ENCODE peak calls at places on chromosomes 6 and 20, in four cellular contexts. U is GM13976, Z is GM20000, I is prostate gland. L is an unnamed sample.

GRCh38 chr20:63121749-63122405 is 94.1 kb downstream of the YTHDF1 start:
- DNase-seq in Z (no peak), I (no peak), U (no peak), L (no peak)

GRCh38 chr6:46949662-46950280 is 28.0 kb upstream of the ADGRF5 start:
- DNase-seq in Z (no peak), U (no peak), I (no peak), L (no peak)

GRCh38 chr6:130945401-130945919 is 117.6 kb downstream of the EPB41L2 start:
- DNase-seq in I (no peak), Z (no peak), U (no peak), L (no peak)

GRCh38 chr6:103797738-103798137 is 1062.0 kb downstream of the HACE1 start:
- DNase-seq in I (no peak), U (no peak), Z (no peak), L (no peak)

GRCh38 chr6:125154184-125155135 is 887 bp downstream of the TPD52L1 start:
- DNase-seq in I (peak), U (peak), Z (peak), L (no peak)

GRCh38 chr6:4225207-4225872 is 90.0 kb upstream of the ECI2 start:
- DNase-seq in I (no peak), Z (no peak), U (no peak), L (no peak)

GRCh38 chr20:10219452-10219791 is 792 bp downstream of the SNAP25 start:
- DNase-seq in I (peak), Z (peak), U (peak), L (peak)

GRCh38 chr20:32439132-32439829 is 81.2 kb downstream of the ASXL1 start:
- DNase-seq in I (no peak), Z (no peak), U (no peak), L (no peak)

GRCh38 chr6:125018136-125018535 is 55.9 kb downstream of the RNF217 start:
- DNase-seq in I (no peak), Z (no peak), U (no peak), L (no peak)

GRCh38 chr6:33126101-33126714 is 50.4 kb downstream of the HLA-DPB1 start:
- DNase-seq in Z (peak), U (peak), I (peak), L (peak)

GRCh38 chr20:62122659-62123449 is 579 bp downstream of the LSM14B start:
- DNase-seq in I (peak), Z (peak), U (peak), L (no peak)

GRCh38 chr6:137522399-137522798 is 28.2 kb upstream of the OLIG3 start:
- DNase-seq in U (no peak), Z (no peak), I (no peak), L (no peak)

GRCh38 chr6:21514288-21514687 is 79.3 kb upstream of the SOX4 start:
- DNase-seq in Z (no peak), U (no peak), I (no peak), L (no peak)

GRCh38 chr20:7207186-7207585 is 439.7 kb downstream of the BMP2 start:
- DNase-seq in U (no peak), I (no peak), Z (no peak), L (no peak)

GRCh38 chr6:39053854-39054576 is 5.4 kb downstream of the GLP1R start:
- DNase-seq in I (no peak), Z (no peak), U (no peak), L (no peak)

GRCh38 chr20:48823476-48823875 is 4.3 kb downstream of the PREX1 start:
- DNase-seq in Z (no peak), I (no peak), U (no peak), L (no peak)

GRCh38 chr20:9409981-9410380 is 104.4 kb upstream of the LAMP5 start:
- DNase-seq in Z (no peak), I (no peak), U (no peak), L (no peak)

GRCh38 chr6:19245656-19246055 is 591.5 kb upstream of the ID4 start:
- DNase-seq in Z (no peak), U (no peak), I (no peak), L (no peak)

GRCh38 chr6:36616888-36617521 is 22.8 kb downstream of the SRSF3 start:
- DNase-seq in I (peak), Z (no peak), U (no peak), L (no peak)

GRCh38 chr6:121242386-121242785 is 91.9 kb downstream of the TBC1D32 start:
- DNase-seq in I (no peak), U (no peak), Z (no peak), L (no peak)

GRCh38 chr20:48332555-48332954 is 495.2 kb downstream of the PREX1 start:
- DNase-seq in I (no peak), U (no peak), Z (no peak), L (no peak)

GRCh38 chr6:125453516-125453915 is 151.7 kb upstream of the HDDC2 start:
- DNase-seq in Z (no peak), I (no peak), U (no peak), L (no peak)

GRCh38 chr6:47230579-47230978 is 79.1 kb downstream of the TNFRSF21 start:
- DNase-seq in U (no peak), Z (no peak), I (no peak), L (no peak)

GRCh38 chr6:81865712-81866111 is 113.2 kb upstream of the TENT5A start:
- DNase-seq in U (no peak), Z (no peak), I (no peak), L (no peak)

GRCh38 chr20:38827770-38828281 is 22.3 kb downstream of the PPP1R16B start:
- DNase-seq in I (no peak), Z (no peak), U (no peak), L (no peak)

GRCh38 chr6:84791233-84791632 is 26.8 kb upstream of the TBX18 start:
- DNase-seq in I (no peak), Z (no peak), U (no peak), L (no peak)

GRCh38 chr6:125044066-125044465 is 81.8 kb downstream of the RNF217 start:
- DNase-seq in U (no peak), I (no peak), Z (no peak), L (no peak)

GRCh38 chr6:93177451-93177850 is 241.9 kb downstream of the EPHA7 start:
- DNase-seq in I (no peak), U (no peak), Z (no peak), L (no peak)

GRCh38 chr20:2751347-2751867 is 49.0 kb downstream of the CPXM1 start:
- DNase-seq in U (no peak), Z (peak), I (peak), L (no peak)

GRCh38 chr6:30450908-30451818 is 38.1 kb upstream of the HLA-E start:
- DNase-seq in I (no peak), U (peak), Z (peak), L (no peak)

GRCh38 chr6:106076139-106076538 is 10.0 kb upstream of the PRDM1 start:
- DNase-seq in U (no peak), Z (no peak), I (no peak), L (no peak)

GRCh38 chr6:151229401-151230276 is 10.1 kb upstream of the AKAP12 start:
- DNase-seq in U (no peak), I (no peak), Z (no peak), L (no peak)

GRCh38 chr6:122947355-122947754 is 48.7 kb upstream of the CLVS2 start:
- DNase-seq in I (no peak), Z (no peak), U (peak), L (no peak)

GRCh38 chr6:2103644-2104523 is 141.5 kb downstream of the GMDS start:
- DNase-seq in U (peak), Z (peak), I (no peak), L (no peak)

GRCh38 chr6:88517737-88518136 is 351.6 kb upstream of the CNR1 start:
- DNase-seq in U (no peak), Z (no peak), I (no peak), L (no peak)

GRCh38 chr6:157036245-157036681 is 259.1 kb downstream of the ARID1B start:
- DNase-seq in I (peak), U (no peak), Z (no peak), L (no peak)

GRCh38 chr6:118277631-118278030 is 270.5 kb upstream of the PLN start:
- DNase-seq in I (no peak), U (no peak), Z (no peak), L (no peak)

GRCh38 chr6:118280210-118280609 is 267.9 kb upstream of the PLN start:
- DNase-seq in U (peak), Z (peak), I (no peak), L (no peak)

GRCh38 chr6:118283759-118284158 is 264.3 kb upstream of the PLN start:
- DNase-seq in I (peak), U (peak), Z (peak), L (no peak)

GRCh38 chr6:118284736-118285360 is 263.2 kb upstream of the PLN start:
- DNase-seq in Z (no peak), U (no peak), I (no peak), L (no peak)

GRCh38 chr6:118281291-118281690 is 266.8 kb upstream of the PLN start:
- DNase-seq in U (no peak), Z (no peak), I (no peak), L (no peak)
- TF ChIP-seq CTCF in U (no peak), Z (no peak), I (no peak), L (no peak)

GRCh38 chr6:163080228-163080627 is 334.3 kb upstream of the QKI start:
- DNase-seq in I (no peak), Z (no peak), U (no peak), L (no peak)

GRCh38 chr6:163086563-163086895 is 328.0 kb upstream of the QKI start:
- DNase-seq in I (no peak), U (no peak), Z (no peak), L (no peak)

GRCh38 chr6:163085861-163086562 is 328.5 kb upstream of the QKI start:
- DNase-seq in U (no peak), I (no peak), Z (no peak), L (no peak)

GRCh38 chr6:163085426-163085825 is 329.1 kb upstream of the QKI start:
- DNase-seq in I (no peak), U (no peak), Z (no peak), L (no peak)

DNA sequence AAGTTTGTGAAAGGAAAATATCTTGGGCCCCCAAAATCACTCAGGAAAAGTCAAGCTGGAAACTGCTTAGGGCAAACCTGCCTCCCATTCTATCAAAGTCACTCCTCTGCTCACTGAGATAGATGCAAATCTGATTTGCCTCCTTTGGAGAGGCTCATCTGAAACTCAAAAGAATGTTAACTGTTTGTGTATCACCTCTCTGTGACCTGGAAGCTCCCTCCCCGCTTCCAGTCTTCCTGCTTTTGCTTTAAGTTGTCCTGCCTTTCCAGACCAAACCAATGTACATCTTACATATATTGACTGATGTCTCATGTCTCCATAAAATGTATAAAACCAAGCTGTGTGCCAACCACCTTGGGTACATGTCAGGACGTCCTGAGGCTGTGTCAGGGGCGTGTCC is 331.4 kb upstream of the QKI start:
- DNase-seq in I (no peak), U (no peak), Z (no peak), L (no peak)
- TF ChIP-seq CTCF in I (no peak), U (no peak), Z (no peak), L (no peak)

GRCh38 chr20:1210501-1210900 is 7.2 kb downstream of the C20orf202 start:
- DNase-seq in Z (no peak), U (no peak), I (no peak), L (no peak)

GRCh38 chr20:1212607-1213396 is 9.5 kb downstream of the C20orf202 start:
- DNase-seq in U (peak), Z (peak), I (peak), L (no peak)

GRCh38 chr20:1215386-1216170 is 10.3 kb upstream of the RAD21L1 start:
- DNase-seq in I (no peak), Z (no peak), U (no peak), L (no peak)

GRCh38 chr20:1211954-1212497 is 8.8 kb downstream of the C20orf202 start:
- DNase-seq in Z (no peak), I (no peak), U (no peak), L (no peak)

GRCh38 chr20:1214838-1215261 is 11.0 kb upstream of the RAD21L1 start:
- DNase-seq in Z (no peak), I (no peak), U (no peak), L (no peak)
- TF ChIP-seq CTCF in Z (no peak), I (no peak), U (no peak), L (no peak)

GRCh38 chr20:53515749-53516148 is 77.9 kb downstream of the ZNF217 start:
- DNase-seq in Z (no peak), I (no peak), U (no peak), L (no peak)
- TF ChIP-seq CTCF in Z (no peak), I (no peak), U (no peak), L (no peak)

DNA sequence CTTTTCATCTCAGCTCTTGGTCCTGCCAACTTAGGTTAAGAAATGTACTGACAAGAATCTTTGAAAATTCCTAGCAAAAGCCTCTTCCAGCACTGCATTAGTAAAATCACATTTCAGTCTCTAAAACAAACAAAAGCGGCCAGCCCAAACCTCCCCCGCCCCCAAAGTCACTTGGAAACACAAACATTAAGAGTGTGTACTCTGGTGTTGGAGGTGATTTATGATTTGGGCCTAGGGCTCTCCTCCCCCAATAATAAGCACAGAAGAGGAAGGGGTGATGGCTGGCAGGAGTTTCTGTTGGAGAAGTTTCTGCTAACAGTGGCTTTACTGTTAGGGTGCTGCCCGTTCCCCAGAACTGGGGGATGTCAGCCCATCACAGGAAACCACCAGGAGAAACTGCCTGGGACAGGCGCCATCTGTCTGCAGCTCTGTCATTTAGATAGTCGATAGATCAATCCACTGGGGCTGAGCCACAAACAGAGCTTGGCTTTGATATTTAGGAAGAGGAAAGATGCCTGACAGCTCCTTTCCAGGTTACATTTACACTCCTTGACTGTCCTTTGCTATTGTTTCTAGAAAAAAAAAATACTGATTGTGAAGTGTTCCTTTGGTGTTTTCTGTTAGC is 199.5 kb downstream of the CD83 start:
- DNase-seq in U (peak), Z (peak), I (peak), L (no peak)
- TF ChIP-seq CTCF in U (peak), Z (no peak), I (peak), L (no peak)

DNA sequence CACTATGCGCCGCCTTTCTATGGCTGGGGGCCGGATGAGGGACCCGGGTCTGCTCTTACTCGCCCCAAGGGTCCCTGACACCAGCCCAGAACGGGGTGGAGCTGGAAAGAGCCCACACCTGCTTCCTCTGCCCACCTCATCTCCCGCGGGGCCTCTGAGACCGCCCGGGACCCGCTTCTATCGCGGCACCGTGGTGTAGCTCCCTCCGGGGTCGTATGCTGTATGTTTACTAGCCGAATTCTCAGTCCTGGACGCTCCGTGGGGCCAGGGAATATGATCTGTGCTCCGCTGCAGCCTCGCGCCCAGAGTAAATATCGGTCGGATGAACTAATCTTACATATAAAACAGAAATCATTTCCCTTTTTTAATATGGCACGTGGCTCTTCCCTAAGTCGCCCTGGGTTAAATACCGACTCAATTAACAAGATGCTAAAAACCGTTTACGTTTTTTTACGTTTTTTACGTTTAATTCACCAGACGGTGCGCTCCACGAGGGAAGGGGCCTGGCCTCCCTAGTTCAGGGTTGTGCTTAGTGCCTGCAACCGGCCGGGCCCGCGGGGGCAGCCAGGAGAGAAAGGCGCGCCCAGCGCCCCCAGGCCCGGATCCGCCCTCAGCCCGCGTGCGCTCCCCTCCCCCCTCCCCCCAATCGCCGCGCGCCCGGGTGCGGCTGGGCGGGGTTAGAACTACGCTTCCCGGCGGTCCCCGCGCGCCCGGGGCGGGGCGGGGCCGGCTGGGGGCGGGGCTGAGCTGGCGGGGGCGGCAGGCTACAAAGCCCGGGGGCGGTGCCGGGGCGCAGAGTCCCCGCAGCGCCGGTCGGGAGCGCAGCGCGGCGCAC is at the start of gene RBM38:
- DNase-seq in I (no peak), U (peak), Z (peak), L (no peak)
- TF ChIP-seq CTCF in I (no peak), U (no peak), Z (no peak), L (no peak)

DNA sequence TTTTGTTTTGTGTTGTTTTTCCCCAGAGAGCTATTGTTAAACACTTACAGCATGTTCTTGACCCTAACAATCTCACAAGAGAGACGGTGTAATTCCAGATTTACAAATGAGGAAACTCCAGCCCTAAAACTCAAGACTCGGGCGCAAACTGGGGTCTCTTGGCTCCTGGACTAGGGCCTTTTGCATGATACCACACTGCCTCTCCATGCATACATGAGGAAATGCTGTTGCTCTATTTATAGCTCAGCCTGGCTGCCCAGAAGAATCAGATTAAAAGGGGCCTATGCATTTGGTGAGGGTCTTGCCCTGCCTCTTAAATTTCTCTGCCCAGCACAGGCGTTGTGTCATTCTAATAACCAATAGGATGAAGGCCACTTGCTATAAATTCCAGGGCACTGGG is 30.5 kb upstream of the SNRPB2 start:
- DNase-seq in I (no peak), U (no peak), Z (no peak), L (no peak)
- TF ChIP-seq CTCF in I (no peak), U (no peak), Z (no peak), L (no peak)

DNA sequence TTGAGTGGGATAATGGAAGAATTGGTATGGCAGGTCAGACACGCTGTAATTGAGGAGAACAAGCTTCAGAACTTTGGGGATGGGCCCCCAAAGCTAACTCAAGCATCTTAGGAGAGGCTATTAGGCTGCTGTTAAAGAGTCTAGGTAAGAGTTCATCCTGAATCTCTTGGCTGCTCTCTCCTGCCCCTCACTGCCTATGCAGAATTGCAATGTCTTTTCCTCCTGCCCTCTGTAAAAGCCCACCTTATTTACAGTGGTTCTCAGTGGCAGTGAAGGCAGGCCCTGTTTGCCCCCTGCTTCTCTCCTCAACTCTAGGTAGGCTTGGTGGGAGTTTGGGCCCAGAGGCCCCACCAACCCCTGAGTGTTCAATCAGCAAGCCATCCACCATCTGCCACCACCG is 55.0 kb downstream of the LYRM2 start:
- DNase-seq in I (no peak), Z (no peak), U (no peak), L (no peak)
- TF ChIP-seq CTCF in I (no peak), Z (no peak), U (no peak), L (no peak)

GRCh38 chr6:8583291-8583690 is 147.9 kb upstream of the SLC35B3 start:
- DNase-seq in Z (no peak), U (no peak), I (no peak), L (no peak)

GRCh38 chr6:8574311-8574710 is 139.0 kb upstream of the SLC35B3 start:
- DNase-seq in Z (no peak), I (no peak), U (no peak), L (no peak)

GRCh38 chr6:8574749-8575468 is 139.6 kb upstream of the SLC35B3 start:
- DNase-seq in I (no peak), U (no peak), Z (no peak), L (no peak)

GRCh38 chr6:8578006-8578405 is 142.7 kb upstream of the SLC35B3 start:
- DNase-seq in U (no peak), Z (no peak), I (no peak), L (no peak)

GRCh38 chr6:8579372-8579771 is 144.0 kb upstream of the SLC35B3 start:
- DNase-seq in I (no peak), Z (no peak), U (no peak), L (no peak)
- TF ChIP-seq CTCF in I (no peak), Z (no peak), U (no peak), L (no peak)